ENCODE peak calls at places on chromosomes 7 and 10, in six cellular contexts. One of them, this sample, is unnamed.

GRCh38 chr7:28195925-28196324 is 15.3 kb upstream of the JAZF1 start:
- DNase-seq in GF-D8: no peak
- DNase-seq in HCT116: no peak
- DNase-seq in T-helper 2 cell: no peak
- DNase-seq in KBM-7: no peak
- DNase-seq in RWPE1: no peak
- DNase-seq in this sample: no peak

GRCh38 chr10:22444219-22444788 is 99.0 kb downstream of the SPAG6 start:
- DNase-seq in GF-D8: no peak
- DNase-seq in HCT116: no peak
- DNase-seq in T-helper 2 cell: no peak
- DNase-seq in KBM-7: no peak
- DNase-seq in RWPE1: no peak
- DNase-seq in this sample: no peak

GRCh38 chr7:1225462-1226154 is 7.1 kb upstream of the UNCX start:
- DNase-seq in GF-D8: no peak
- DNase-seq in HCT116: no peak
- DNase-seq in T-helper 2 cell: peak; percentile 16
- DNase-seq in KBM-7: no peak
- DNase-seq in RWPE1: peak; percentile 46
- DNase-seq in this sample: no peak

GRCh38 chr10:118210276-118210675 is 131.8 kb downstream of the FAM204A start:
- DNase-seq in GF-D8: no peak
- DNase-seq in HCT116: no peak
- DNase-seq in T-helper 2 cell: no peak
- DNase-seq in KBM-7: no peak
- DNase-seq in RWPE1: peak; percentile 33
- DNase-seq in this sample: no peak

GRCh38 chr7:91069146-91069545 is 195.1 kb upstream of the FZD1 start:
- DNase-seq in GF-D8: no peak
- DNase-seq in HCT116: no peak
- DNase-seq in T-helper 2 cell: no peak
- DNase-seq in KBM-7: no peak
- DNase-seq in RWPE1: no peak
- DNase-seq in this sample: no peak

GRCh38 chr7:150453186-150453585 is 2.8 kb downstream of the GIMAP8 start:
- DNase-seq in GF-D8: no peak
- DNase-seq in HCT116: no peak
- DNase-seq in T-helper 2 cell: peak; percentile 47
- DNase-seq in KBM-7: no peak
- DNase-seq in RWPE1: no peak
- DNase-seq in this sample: no peak

GRCh38 chr10:96613565-96613964 is 26.8 kb upstream of the TM9SF3 start:
- DNase-seq in GF-D8: no peak
- DNase-seq in HCT116: no peak
- DNase-seq in T-helper 2 cell: no peak
- DNase-seq in KBM-7: no peak
- DNase-seq in RWPE1: no peak
- DNase-seq in this sample: no peak

GRCh38 chr7:85840532-85840931 is 653.7 kb upstream of the SEMA3D start:
- DNase-seq in GF-D8: no peak
- DNase-seq in HCT116: no peak
- DNase-seq in T-helper 2 cell: no peak
- DNase-seq in KBM-7: no peak
- DNase-seq in RWPE1: no peak
- DNase-seq in this sample: no peak

GRCh38 chr10:93495654-93496321 is 624 bp upstream of the CEP55 start:
- DNase-seq in GF-D8: no peak
- DNase-seq in HCT116: no peak
- DNase-seq in T-helper 2 cell: no peak
- DNase-seq in KBM-7: no peak
- DNase-seq in RWPE1: peak; percentile 53
- DNase-seq in this sample: no peak

GRCh38 chr10:50322075-50322474 is 70.8 kb upstream of the ASAH2 start:
- DNase-seq in GF-D8: no peak
- DNase-seq in HCT116: no peak
- DNase-seq in T-helper 2 cell: no peak
- DNase-seq in KBM-7: peak; percentile 48
- DNase-seq in RWPE1: peak; percentile 64
- DNase-seq in this sample: no peak

GRCh38 chr10:110051487-110051886 is 43.7 kb downstream of the ADD3 start:
- DNase-seq in GF-D8: no peak
- DNase-seq in HCT116: no peak
- DNase-seq in T-helper 2 cell: no peak
- DNase-seq in KBM-7: no peak
- DNase-seq in RWPE1: no peak
- DNase-seq in this sample: no peak

GRCh38 chr10:122504551-122504950 is 43.2 kb downstream of the HTRA1 start:
- DNase-seq in GF-D8: no peak
- DNase-seq in HCT116: no peak
- DNase-seq in T-helper 2 cell: no peak
- DNase-seq in KBM-7: no peak
- DNase-seq in RWPE1: peak; percentile 67
- DNase-seq in this sample: peak; percentile 77

GRCh38 chr10:59808896-59809643 is 55.8 kb upstream of the MRLN start:
- DNase-seq in GF-D8: peak; percentile 7
- DNase-seq in HCT116: peak; percentile 42
- DNase-seq in T-helper 2 cell: peak; percentile 3
- DNase-seq in KBM-7: peak; percentile 86
- DNase-seq in RWPE1: peak; percentile 23
- DNase-seq in this sample: peak; percentile 5

GRCh38 chr10:27564381-27564780 is 60.3 kb downstream of the RAB18 start:
- DNase-seq in GF-D8: no peak
- DNase-seq in HCT116: no peak
- DNase-seq in T-helper 2 cell: peak; percentile 30
- DNase-seq in KBM-7: no peak
- DNase-seq in RWPE1: no peak
- DNase-seq in this sample: no peak

GRCh38 chr7:44372560-44373417 is 47.4 kb upstream of the CAMK2B start:
- DNase-seq in GF-D8: no peak
- DNase-seq in HCT116: no peak
- DNase-seq in T-helper 2 cell: no peak
- DNase-seq in KBM-7: no peak
- DNase-seq in RWPE1: no peak
- DNase-seq in this sample: no peak

GRCh38 chr7:108329514-108329913 is 126.7 kb downstream of the NRCAM start:
- DNase-seq in GF-D8: no peak
- DNase-seq in HCT116: no peak
- DNase-seq in T-helper 2 cell: no peak
- DNase-seq in KBM-7: no peak
- DNase-seq in RWPE1: no peak
- DNase-seq in this sample: no peak

GRCh38 chr10:85593226-85593625 is 773.4 kb downstream of the GRID1 start:
- DNase-seq in GF-D8: no peak
- DNase-seq in HCT116: no peak
- DNase-seq in T-helper 2 cell: no peak
- DNase-seq in KBM-7: no peak
- DNase-seq in RWPE1: no peak
- DNase-seq in this sample: no peak

GRCh38 chr10:43105119-43105792 is 28.4 kb downstream of the RET start:
- DNase-seq in GF-D8: peak; percentile 11
- DNase-seq in HCT116: peak; percentile 41
- DNase-seq in T-helper 2 cell: peak; percentile 61
- DNase-seq in KBM-7: peak; percentile 85
- DNase-seq in RWPE1: peak; percentile 74
- DNase-seq in this sample: no peak

GRCh38 chr10:38741226-38741625 is 647.1 kb downstream of the ZNF37A start:
- DNase-seq in GF-D8: no peak
- DNase-seq in HCT116: no peak
- DNase-seq in T-helper 2 cell: no peak
- DNase-seq in KBM-7: no peak
- DNase-seq in RWPE1: no peak
- DNase-seq in this sample: no peak

GRCh38 chr7:140640727-140641531 is at the start of gene DENND2A:
- DNase-seq in GF-D8: no peak
- DNase-seq in HCT116: no peak
- DNase-seq in T-helper 2 cell: no peak
- DNase-seq in KBM-7: peak; percentile 16
- DNase-seq in RWPE1: no peak
- DNase-seq in this sample: no peak

GRCh38 chr7:95517870-95518269 is 32.1 kb downstream of the ASB4 start:
- DNase-seq in GF-D8: no peak
- DNase-seq in HCT116: no peak
- DNase-seq in T-helper 2 cell: no peak
- DNase-seq in KBM-7: no peak
- DNase-seq in RWPE1: no peak
- DNase-seq in this sample: no peak

GRCh38 chr10:35910234-35910633 is 268.1 kb upstream of the FZD8 start:
- DNase-seq in GF-D8: no peak
- DNase-seq in HCT116: no peak
- DNase-seq in T-helper 2 cell: no peak
- DNase-seq in KBM-7: no peak
- DNase-seq in RWPE1: peak; percentile 63
- DNase-seq in this sample: peak; percentile 55

GRCh38 chr10:87671416-87671815 is 11.7 kb downstream of the PAPSS2 start:
- DNase-seq in GF-D8: no peak
- DNase-seq in HCT116: no peak
- DNase-seq in T-helper 2 cell: no peak
- DNase-seq in KBM-7: no peak
- DNase-seq in RWPE1: no peak
- DNase-seq in this sample: no peak

GRCh38 chr7:138468244-138469123 is 8.4 kb downstream of the TRIM24 start:
- DNase-seq in GF-D8: no peak
- DNase-seq in HCT116: no peak
- DNase-seq in T-helper 2 cell: no peak
- DNase-seq in KBM-7: no peak
- DNase-seq in RWPE1: no peak
- DNase-seq in this sample: no peak

GRCh38 chr10:115948415-115948814 is 324.6 kb downstream of the GFRA1 start:
- DNase-seq in GF-D8: no peak
- DNase-seq in HCT116: no peak
- DNase-seq in T-helper 2 cell: no peak
- DNase-seq in KBM-7: no peak
- DNase-seq in RWPE1: peak; percentile 23
- DNase-seq in this sample: no peak

GRCh38 chr10:70784476-70784875 is 701 bp downstream of the TBATA start:
- DNase-seq in GF-D8: no peak
- DNase-seq in HCT116: no peak
- DNase-seq in T-helper 2 cell: no peak
- DNase-seq in KBM-7: no peak
- DNase-seq in RWPE1: no peak
- DNase-seq in this sample: no peak

GRCh38 chr7:113710310-113711106 is 208.3 kb downstream of the PPP1R3A start:
- DNase-seq in GF-D8: no peak
- DNase-seq in HCT116: peak; percentile 85
- DNase-seq in T-helper 2 cell: peak; percentile 19
- DNase-seq in KBM-7: peak; percentile 71
- DNase-seq in RWPE1: peak; percentile 61
- DNase-seq in this sample: peak; percentile 34

This sample was measured in GM04503.